ENCODE peak calls at places on chromosomes 4 and X, in ten cellular contexts. U, H, F, E, J, Y, L, R, T and P are unnamed samples.

GRCh38 chrX:50747471-50747900 is 66.5 kb downstream of the SHROOM4 start:
- DNase-seq in E (peak; percentile 7), L (peak; percentile 6), H (peak; percentile 10), R (no peak), J (peak; percentile 11), T (peak; percentile 24), Y (no peak), U (no peak), F (no peak), P (no peak)

GRCh38 chrX:7120578-7121219 is 26.8 kb upstream of the STS start:
- DNase-seq in Y (no peak), T (no peak), L (no peak), F (no peak), U (no peak), R (peak; percentile 24), H (no peak), E (no peak), J (peak; percentile 48), P (no peak)

GRCh38 chr4:24675723-24676122 is 91.4 kb upstream of the DHX15 start:
- DNase-seq in T (no peak), L (no peak), E (no peak), F (no peak), Y (no peak), J (no peak), R (no peak), U (no peak), H (no peak), P (no peak)

GRCh38 chrX:48466696-48467095 is 3.4 kb downstream of the SLC38A5 start:
- DNase-seq in E (no peak), T (no peak), J (no peak), F (no peak), U (no peak), Y (no peak), L (peak; percentile 16), H (peak; percentile 32), R (no peak), P (no peak)

GRCh38 chrX:71622347-71623104 is 4.2 kb upstream of the CXCR3 start:
- DNase-seq in R (no peak), J (peak; percentile 81), L (peak; percentile 74), T (peak; percentile 42), U (no peak), E (peak; percentile 11), F (peak; percentile 51), Y (peak; percentile 52), H (peak; percentile 92), P (peak; percentile 53)

GRCh38 chr4:22099896-22100295 is 151.3 kb upstream of the KCNIP4 start:
- DNase-seq in E (no peak), R (no peak), J (peak; percentile 35), U (no peak), T (no peak), F (no peak), H (no peak), Y (no peak), L (no peak), P (no peak)

GRCh38 chr4:106627071-106627470 is 258.5 kb upstream of the GIMD1 start:
- DNase-seq in E (no peak), F (no peak), H (no peak), Y (no peak), R (no peak), J (peak; percentile 31), L (no peak), U (no peak), T (no peak), P (no peak)

GRCh38 chr4:86898562-86898961 is 6.3 kb upstream of the C4orf36 start:
- DNase-seq in E (no peak), F (no peak), L (no peak), U (no peak), R (no peak), Y (no peak), J (no peak), T (no peak), H (no peak), P (no peak)

GRCh38 chr4:131430302-131430701 is 1718.8 kb upstream of the PCDH10 start:
- DNase-seq in J (no peak), F (no peak), U (no peak), T (no peak), E (no peak), Y (no peak), L (no peak), R (no peak), H (peak; percentile 62), P (no peak)

GRCh38 chrX:14899607-14900006 is 26.4 kb downstream of the MOSPD2 start:
- DNase-seq in L (no peak), J (peak; percentile 59), U (no peak), T (no peak), E (no peak), F (no peak), H (peak; percentile 11), Y (no peak), R (no peak), P (no peak)

GRCh38 chr4:186851291-186852077 is 127.8 kb upstream of the FAT1 start:
- DNase-seq in H (no peak), L (no peak), R (no peak), T (no peak), U (no peak), Y (no peak), F (no peak), J (no peak), E (no peak), P (no peak)

GRCh38 chr4:15469402-15470148 is at the start of gene CC2D2A:
- DNase-seq in U (no peak), T (peak; percentile 37), E (peak; percentile 13), J (peak; percentile 79), L (no peak), F (no peak), R (no peak), H (no peak), Y (no peak), P (peak; percentile 58)

GRCh38 chr4:73936969-73937368 is 44.9 kb downstream of the PF4 start:
- DNase-seq in J (no peak), Y (no peak), E (no peak), U (no peak), R (no peak), T (no peak), H (no peak), F (no peak), L (no peak), P (no peak)

GRCh38 chr4:182015893-182016292 is 227.3 kb upstream of the TENM3 start:
- DNase-seq in F (no peak), E (no peak), Y (no peak), J (no peak), H (peak; percentile 64), L (no peak), R (no peak), T (no peak), U (no peak), P (no peak)

GRCh38 chrX:22629105-22629725 is 356.5 kb downstream of the CBLL2 start:
- DNase-seq in R (no peak), H (no peak), T (no peak), E (no peak), J (peak; percentile 75), L (no peak), F (no peak), Y (no peak), U (no peak), P (no peak)

GRCh38 chr4:26088433-26088928 is 174.5 kb downstream of the SMIM20 start:
- DNase-seq in J (peak; percentile 90), R (no peak), U (no peak), L (peak; percentile 36), H (peak; percentile 67), T (no peak), E (no peak), Y (peak; percentile 59), F (no peak), P (no peak)

GRCh38 chr4:24395937-24396336 is 188.4 kb downstream of the DHX15 start:
- DNase-seq in E (no peak), T (no peak), H (no peak), J (no peak), U (no peak), R (no peak), L (no peak), Y (no peak), F (no peak), P (no peak)

GRCh38 chr4:66357316-66357715 is 687.0 kb upstream of the EPHA5 start:
- DNase-seq in U (no peak), F (no peak), Y (no peak), R (peak; percentile 3), T (no peak), H (no peak), L (no peak), E (no peak), J (no peak), P (no peak)

GRCh38 chrX:46737041-46737440 is 21.9 kb downstream of the SLC9A7 start:
- DNase-seq in L (no peak), U (no peak), H (no peak), Y (no peak), E (no peak), F (no peak), J (no peak), T (no peak), R (no peak), P (no peak)

GRCh38 chrX:10235851-10236250 is 79.1 kb downstream of the CLCN4 start:
- DNase-seq in R (no peak), U (no peak), E (no peak), H (no peak), J (peak; percentile 65), Y (no peak), L (no peak), F (no peak), T (no peak), P (no peak)

GRCh38 chrX:44829836-44830235 is 14.0 kb upstream of the DUSP21 start:
- DNase-seq in H (no peak), U (no peak), J (no peak), T (no peak), R (no peak), L (no peak), E (no peak), F (no peak), Y (no peak), P (no peak)

GRCh38 chr4:186557061-186557460 is 1.7 kb upstream of the MTNR1A start:
- DNase-seq in T (no peak), Y (no peak), R (no peak), H (no peak), L (no peak), U (no peak), F (no peak), J (peak; percentile 20), E (no peak), P (no peak)

GRCh38 chrX:108198420-108198819 is 106.8 kb downstream of the ATG4A start:
- DNase-seq in H (no peak), J (peak; percentile 68), R (no peak), F (no peak), E (no peak), L (no peak), U (no peak), T (no peak), Y (no peak), P (no peak)

GRCh38 chrX:72394518-72395163 is 88.9 kb upstream of the CITED1 start:
- DNase-seq in H (no peak), J (peak; percentile 55), E (no peak), U (no peak), F (no peak), T (no peak), R (no peak), Y (no peak), L (no peak), P (no peak)

GRCh38 chrX:49230500-49231232 is 2.5 kb downstream of the CACNA1F start:
- DNase-seq in E (peak; percentile 1), R (no peak), H (peak; percentile 72), Y (peak; percentile 61), L (peak; percentile 81), U (peak; percentile 24), J (peak; percentile 18), F (peak; percentile 85), T (peak; percentile 31), P (peak; percentile 66)

GRCh38 chr4:67122029-67122428 is 423.3 kb downstream of the CENPC start:
- DNase-seq in F (no peak), E (no peak), R (no peak), H (peak; percentile 8), J (no peak), L (no peak), Y (no peak), T (peak; percentile 31), U (no peak), P (no peak)

GRCh38 chr4:30808266-30808665 is 88.1 kb downstream of the PCDH7 start:
- DNase-seq in E (no peak), Y (no peak), J (no peak), F (no peak), T (no peak), L (no peak), U (no peak), H (no peak), R (no peak), P (no peak)

GRCh38 chr4:7327341-7327885 is 107.3 kb downstream of the PSAPL1 start:
- DNase-seq in R (no peak), H (no peak), U (no peak), T (no peak), J (no peak), F (no peak), E (no peak), L (peak; percentile 3), Y (no peak), P (no peak)